ENCODE peak calls at places on chromosomes 5 and 9, in ten cellular contexts. M, Y, L, J, Z, C, N, R, Q and X are unnamed samples.

GRCh38 chr9:115142502-115143265 is 24.7 kb upstream of the TNC start:
- DNase-seq in M (no peak), Y (no peak), L (no peak), J (no peak), Z (no peak), C (no peak), N (no peak), R (no peak), Q (no peak), X (peak; percentile 67)

GRCh38 chr5:59988396-59988795 is 94.9 kb upstream of the PDE4D start:
- DNase-seq in M (no peak), Y (no peak), L (no peak), J (no peak), Z (no peak), C (no peak), N (no peak), R (no peak), Q (no peak), X (no peak)

GRCh38 chr5:76384189-76384588 is 18.9 kb upstream of the IQGAP2 start:
- DNase-seq in M (no peak), Y (no peak), L (no peak), J (no peak), Z (no peak), C (no peak), N (no peak), R (no peak), Q (no peak), X (no peak)

GRCh38 chr5:61675015-61675692 is 343.1 kb downstream of the ZSWIM6 start:
- DNase-seq in M (no peak), Y (peak; percentile 7), L (no peak), J (no peak), Z (no peak), C (no peak), N (no peak), R (no peak), Q (no peak), X (no peak)

GRCh38 chr5:96219580-96220281 is 213.3 kb downstream of the PCSK1 start:
- DNase-seq in M (peak; percentile 5), Y (peak; percentile 42), L (peak; percentile 55), J (no peak), Z (no peak), C (no peak), N (no peak), R (no peak), Q (peak; percentile 63), X (no peak)

GRCh38 chr5:56938858-56939257 is 13.1 kb downstream of the MIER3 start:
- DNase-seq in M (no peak), Y (no peak), L (no peak), J (no peak), Z (no peak), C (no peak), N (no peak), R (no peak), Q (no peak), X (no peak)

GRCh38 chr9:135890190-135890861 is 17.0 kb downstream of the CAMSAP1 start:
- DNase-seq in M (no peak), Y (no peak), L (peak; percentile 88), J (no peak), Z (no peak), C (no peak), N (peak; percentile 73), R (no peak), Q (no peak), X (no peak)

GRCh38 chr9:87793292-87793691 is 67.4 kb downstream of the CTSL start:
- DNase-seq in M (no peak), Y (peak; percentile 96), L (peak; percentile 75), J (no peak), Z (no peak), C (no peak), N (no peak), R (peak; percentile 13), Q (peak; percentile 86), X (no peak)

GRCh38 chr5:150787659-150788058 is 9.1 kb downstream of the SMIM3 start:
- DNase-seq in M (no peak), Y (no peak), L (no peak), J (no peak), Z (no peak), C (no peak), N (no peak), R (no peak), Q (no peak), X (no peak)

GRCh38 chr5:60805470-60805869 is 38.6 kb downstream of the ELOVL7 start:
- DNase-seq in M (no peak), Y (no peak), L (peak; percentile 31), J (no peak), Z (no peak), C (no peak), N (no peak), R (no peak), Q (no peak), X (no peak)

GRCh38 chr5:68419101-68419636 is 203.6 kb downstream of the PIK3R1 start:
- DNase-seq in M (no peak), Y (no peak), L (no peak), J (no peak), Z (no peak), C (no peak), N (no peak), R (no peak), Q (no peak), X (no peak)

GRCh38 chr5:60368100-60368499 is 331.9 kb downstream of the DEPDC1B start:
- DNase-seq in M (no peak), Y (no peak), L (no peak), J (no peak), Z (no peak), C (no peak), N (no peak), R (no peak), Q (no peak), X (no peak)

GRCh38 chr5:181035991-181036815 is 3.9 kb upstream of the BTNL9 start:
- DNase-seq in M (no peak), Y (no peak), L (no peak), J (no peak), Z (no peak), C (no peak), N (no peak), R (no peak), Q (no peak), X (no peak)

GRCh38 chr5:83072946-83073345 is 4.2 kb downstream of the TMEM167A start:
- DNase-seq in M (no peak), Y (no peak), L (no peak), J (no peak), Z (no peak), C (no peak), N (no peak), R (no peak), Q (no peak), X (no peak)

GRCh38 chr9:130372057-130372456 is 72.7 kb upstream of the ASS1 start:
- DNase-seq in M (no peak), Y (no peak), L (no peak), J (no peak), Z (no peak), C (no peak), N (no peak), R (no peak), Q (no peak), X (no peak)

GRCh38 chr5:17012289-17012688 is 76.2 kb upstream of the MYO10 start:
- DNase-seq in M (no peak), Y (peak; percentile 13), L (peak; percentile 20), J (no peak), Z (no peak), C (no peak), N (no peak), R (no peak), Q (no peak), X (no peak)

GRCh38 chr9:37324691-37325490 is 97.6 kb upstream of the GRHPR start:
- DNase-seq in M (no peak), Y (no peak), L (no peak), J (no peak), Z (peak; percentile 55), C (no peak), N (no peak), R (no peak), Q (no peak), X (no peak)

GRCh38 chr5:57575839-57576238 is 93.2 kb upstream of the ACTBL2 start:
- DNase-seq in M (no peak), Y (no peak), L (no peak), J (no peak), Z (no peak), C (no peak), N (no peak), R (no peak), Q (no peak), X (no peak)

GRCh38 chr9:135164036-135164435 is 76.6 kb downstream of the OLFM1 start:
- DNase-seq in M (no peak), Y (no peak), L (no peak), J (no peak), Z (no peak), C (no peak), N (no peak), R (no peak), Q (no peak), X (no peak)

GRCh38 chr5:54013556-54014157 is 296.7 kb downstream of the ARL15 start:
- DNase-seq in M (no peak), Y (peak; percentile 64), L (peak; percentile 83), J (no peak), Z (no peak), C (no peak), N (no peak), R (peak; percentile 25), Q (peak; percentile 79), X (no peak)

GRCh38 chr5:40017151-40017550 is 592.4 kb upstream of the DAB2 start:
- DNase-seq in M (no peak), Y (no peak), L (no peak), J (no peak), Z (no peak), C (no peak), N (no peak), R (no peak), Q (no peak), X (no peak)

GRCh38 chr5:118314936-118315335 is 673.4 kb downstream of the DTWD2 start:
- DNase-seq in M (no peak), Y (no peak), L (no peak), J (no peak), Z (no peak), C (no peak), N (no peak), R (no peak), Q (peak; percentile 42), X (no peak)

GRCh38 chr5:135977375-135977928 is 22.7 kb upstream of the LECT2 start:
- DNase-seq in M (peak; percentile 59), Y (peak; percentile 95), L (no peak), J (peak; percentile 78), Z (no peak), C (peak; percentile 16), N (no peak), R (peak; percentile 75), Q (no peak), X (no peak)

GRCh38 chr5:67808340-67808739 is 407.2 kb upstream of the PIK3R1 start:
- DNase-seq in M (no peak), Y (no peak), L (no peak), J (no peak), Z (no peak), C (no peak), N (no peak), R (no peak), Q (no peak), X (no peak)

GRCh38 chr5:178421699-178422399 is 168.3 kb downstream of the COL23A1 start:
- DNase-seq in M (no peak), Y (no peak), L (no peak), J (no peak), Z (no peak), C (no peak), N (peak; percentile 23), R (no peak), Q (no peak), X (no peak)

GRCh38 chr9:98142182-98142924 is 23.3 kb upstream of the TRIM14 start:
- DNase-seq in M (no peak), Y (no peak), L (peak; percentile 95), J (no peak), Z (no peak), C (no peak), N (no peak), R (no peak), Q (no peak), X (peak; percentile 24)

GRCh38 chr5:163821142-163821541 is 315.7 kb downstream of the MAT2B start:
- DNase-seq in M (no peak), Y (no peak), L (no peak), J (no peak), Z (no peak), C (no peak), N (no peak), R (no peak), Q (no peak), X (no peak)

GRCh38 chr5:130710596-130710995 is 454.5 kb downstream of the HINT1 start:
- DNase-seq in M (no peak), Y (peak; percentile 26), L (peak; percentile 20), J (no peak), Z (no peak), C (no peak), N (no peak), R (no peak), Q (peak; percentile 40), X (no peak)